ENCODE peak calls at places on chromosomes 12 and 14, in four cellular contexts. Y is GM23338, L is GM12878, P is K562. U is an unnamed sample.

GRCh38 chr12:69534389-69534822 is 50.9 kb upstream of the CCT2 start:
- DNase-seq in L (peak; percentile 51), Y (peak; percentile 96), P (no peak), U (peak; percentile 76)

GRCh38 chr12:512933-513332 is 53.2 kb downstream of the B4GALNT3 start:
- DNase-seq in P (no peak), L (no peak), Y (no peak), U (no peak)

GRCh38 chr14:68824517-68825347 is 31.9 kb upstream of the ZFP36L1 start:
- DNase-seq in L (no peak), Y (peak; percentile 93), P (peak; percentile 80), U (no peak)

GRCh38 chr14:86296173-86296572 is 766.2 kb downstream of the FLRT2 start:
- DNase-seq in P (no peak), Y (no peak), L (no peak), U (no peak)

GRCh38 chr12:56122637-56123036 is 4.6 kb downstream of the ZC3H10 start:
- DNase-seq in P (no peak), Y (no peak), L (no peak), U (no peak)

GRCh38 chr12:2633825-2634200 is 161.0 kb upstream of the FKBP4 start:
- DNase-seq in Y (no peak), P (no peak), L (no peak), U (no peak)

GRCh38 chr14:54650331-54651017 is 83.5 kb downstream of the SAMD4A start:
- DNase-seq in Y (peak; percentile 35), P (no peak), L (no peak), U (no peak)

GRCh38 chr14:97976861-97977260 is 1179.7 kb downstream of the VRK1 start:
- DNase-seq in Y (no peak), P (no peak), L (no peak), U (no peak)

GRCh38 chr14:68649461-68650189 is 143.2 kb downstream of the ZFP36L1 start:
- DNase-seq in L (no peak), Y (no peak), P (no peak), U (no peak)

GRCh38 chr12:22100952-22101748 is 55.1 kb downstream of the CMAS start:
- DNase-seq in Y (peak; percentile 86), L (peak; percentile 13), P (no peak), U (no peak)

GRCh38 chr12:114700392-114701103 is 16.6 kb upstream of the TBX3 start:
- DNase-seq in P (no peak), Y (no peak), L (no peak), U (no peak)
- TF ChIP-seq EZH2 in P (no peak), Y (peak; percentile 93), L (no peak), U (no peak)

GRCh38 chr12:46370792-46371717 is 1.5 kb downstream of the SLC38A2 start:
- DNase-seq in P (peak; percentile 81), L (no peak), Y (peak; percentile 90), U (no peak)
- H3K4me3 ChIP-seq in P (peak overlapping the region; percentile 74), L (peak overlapping the region; percentile 75), Y (peak overlapping the region; percentile 83), U (peak overlapping the region; percentile 97)

GRCh38 chr12:41967668-41968649 is 176.7 kb downstream of the GXYLT1 start:
- DNase-seq in L (no peak), P (no peak), Y (peak; percentile 66), U (no peak)
- TF ChIP-seq POLR2AphosphoS5 in L (no peak), P (no peak), Y (no peak), U (no peak)

GRCh38 chr12:53990311-53991076 is 5.5 kb downstream of the HOXC10 start:
- DNase-seq in Y (peak; percentile 54), L (no peak), P (no peak), U (no peak)

GRCh38 chr12:53991077-53991460 is 6.1 kb downstream of the HOXC10 start:
- DNase-seq in Y (no peak), P (no peak), L (no peak), U (no peak)

GRCh38 chr12:53987748-53988147 is 2.8 kb downstream of the HOXC10 start:
- DNase-seq in P (peak; percentile 42), Y (no peak), L (no peak), U (no peak)

GRCh38 chr12:53988519-53989226 is 3.7 kb downstream of the HOXC10 start:
- DNase-seq in P (no peak), Y (no peak), L (no peak), U (no peak)

GRCh38 chr12:53989227-53990113 is 4.5 kb downstream of the HOXC10 start:
- DNase-seq in P (no peak), Y (peak; percentile 68), L (peak; percentile 34), U (peak; percentile 84)
- TF ChIP-seq EZH2 in P (no peak), Y (peak; percentile 91), L (peak; percentile 29), U (no peak)

GRCh38 chr12:32501835-32502333 is 102.5 kb downstream of the FGD4 start:
- DNase-seq in P (no peak), L (no peak), Y (peak; percentile 96), U (peak; percentile 82)
- H3K4me3 ChIP-seq in P (no peak overlapping the region), L (no peak overlapping the region), Y (peak overlapping the region; percentile 37), U (peak overlapping the region; percentile 84)

GRCh38 chr12:47870175-47870781 is 34.5 kb downstream of the VDR start:
- DNase-seq in P (no peak), Y (peak; percentile 75), L (peak; percentile 43), U (no peak)
- TF ChIP-seq POLR2AphosphoS5 in P (no peak), Y (no peak), L (no peak), U (no peak)